ENCODE peak calls at places on chromosome 15, in ten cellular contexts. L, D, M, O, K, J, P, I, E and Z are unnamed samples.

GRCh38 chr15:60005352-60006202 is 1.5 kb downstream of the FOXB1 start:
- DNase-seq in J (no peak), D (no peak), K (no peak), P (peak), M (no peak), O (no peak), I (no peak), E (no peak), L (no peak), Z (no peak)

GRCh38 chr15:73637527-73637926 is 4.3 kb upstream of the NPTN start:
- DNase-seq in D (no peak), J (no peak), P (no peak), K (no peak), L (no peak), I (no peak), E (no peak), O (no peak), M (no peak), Z (no peak)

GRCh38 chr15:41871175-41871905 is 22.5 kb downstream of the SPTBN5 start:
- DNase-seq in M (no peak), O (no peak), J (no peak), I (no peak), K (no peak), E (no peak), L (no peak), P (peak), D (no peak), Z (no peak)

GRCh38 chr15:83289160-83289559 is 4.7 kb upstream of the BNC1 start:
- DNase-seq in E (no peak), J (no peak), O (no peak), P (no peak), M (no peak), D (peak), L (no peak), K (no peak), I (no peak), Z (no peak)

GRCh38 chr15:80076321-80077318 is 17.1 kb downstream of the ZFAND6 start:
- DNase-seq in I (no peak), J (no peak), O (no peak), P (no peak), M (no peak), L (no peak), D (no peak), E (no peak), K (no peak), Z (no peak)

GRCh38 chr15:93196136-93196670 is 107.2 kb upstream of the RGMA start:
- DNase-seq in E (no peak), M (no peak), J (no peak), O (no peak), L (no peak), K (no peak), P (no peak), I (no peak), D (no peak), Z (no peak)

GRCh38 chr15:59976480-59976879 is 27.6 kb upstream of the FOXB1 start:
- DNase-seq in O (peak), M (no peak), I (no peak), L (no peak), K (no peak), P (no peak), D (no peak), E (no peak), J (no peak), Z (no peak)

GRCh38 chr15:23422946-23423708 is 23.9 kb downstream of the GOLGA6L2 start:
- DNase-seq in P (no peak), D (peak), K (no peak), E (no peak), L (no peak), M (no peak), J (no peak), I (no peak), O (no peak), Z (no peak)

GRCh38 chr15:52178765-52179164 is 12.4 kb downstream of the GNB5 start:
- DNase-seq in M (no peak), I (no peak), P (no peak), L (no peak), O (no peak), D (peak), J (no peak), K (no peak), E (no peak), Z (no peak)

GRCh38 chr15:25863067-25863967 is at the start of gene ATP10A:
- DNase-seq in O (no peak), M (no peak), D (peak), J (no peak), L (peak), K (peak), P (no peak), I (no peak), E (no peak), Z (no peak)

GRCh38 chr15:41331833-41332787 is at the start of gene OIP5:
- DNase-seq in E (peak), I (peak), P (peak), K (peak), D (peak), L (peak), M (peak), J (peak), O (peak), Z (peak)

GRCh38 chr15:62250176-62250575 is 85.1 kb upstream of the C2CD4B start:
- DNase-seq in K (no peak), O (no peak), L (no peak), J (no peak), E (no peak), I (no peak), P (no peak), D (no peak), M (no peak), Z (no peak)